ENCODE peak calls at places on chromosomes 3 and 15, in eight cellular contexts. T is activated CD8-positive, alpha-beta memory T cell treated with anti-CD3 and anti-CD28 coated beads for 48 hours; O is fibroblast of the conjunctiva; U is HCT116; J is AG08396; V is NCI-H187; H is EL; F is COLO829. N is an unnamed sample.

GRCh38 chr15:51185213-51185619 is 90.5 kb upstream of the TNFAIP8L3 start:
- DNase-seq in V (no peak), H (no peak), F (no peak), T (no peak), O (no peak), J (no peak), U (no peak), N (no peak)

GRCh38 chr3:108804437-108804836 is 18.1 kb upstream of the TRAT1 start:
- DNase-seq in J (no peak), H (no peak), U (no peak), O (no peak), T (no peak), V (no peak), F (peak; percentile 95), N (no peak)

GRCh38 chr3:12695916-12696315 is 32.0 kb upstream of the RAF1 start:
- DNase-seq in T (no peak), O (no peak), H (no peak), V (no peak), J (no peak), U (no peak), F (no peak), N (no peak)

GRCh38 chr3:185330644-185331043 is 32.3 kb upstream of the MAP3K13 start:
- DNase-seq in H (no peak), J (no peak), T (no peak), O (no peak), U (no peak), V (no peak), F (no peak), N (no peak)

GRCh38 chr3:25854214-25854613 is 64.3 kb downstream of the OXSM start:
- DNase-seq in F (no peak), U (no peak), V (no peak), T (no peak), J (peak; percentile 19), H (peak; percentile 52), O (no peak), N (no peak)

GRCh38 chr3:129690406-129690805 is 83.9 kb upstream of the PLXND1 start:
- DNase-seq in J (peak; percentile 42), O (peak; percentile 28), V (peak; percentile 19), H (peak; percentile 49), U (peak; percentile 73), T (no peak), F (peak; percentile 76), N (no peak)

GRCh38 chr15:69060744-69061143 is 46.2 kb downstream of the NOX5 start:
- DNase-seq in J (no peak), V (no peak), T (no peak), O (no peak), F (no peak), U (no peak), H (no peak), N (no peak)

GRCh38 chr15:40785158-40785557 is 15.4 kb downstream of the C15orf62 start:
- DNase-seq in U (no peak), H (no peak), O (no peak), T (no peak), F (no peak), J (no peak), V (no peak), N (no peak)

GRCh38 chr3:75224419-75224818 is 439.7 kb upstream of the FRG2C start:
- DNase-seq in O (no peak), T (no peak), J (no peak), F (no peak), V (no peak), U (no peak), H (no peak), N (no peak)

GRCh38 chr3:57081173-57081572 is 20.7 kb downstream of the SPATA12 start:
- DNase-seq in H (no peak), V (no peak), U (no peak), F (no peak), O (no peak), J (no peak), T (no peak), N (no peak)

N was measured in left ventricle myocardium inferior.